ENCODE peak calls at places on chromosomes 7 and 10, in six cellular contexts. D is activated CD4-positive, alpha-beta T cell treated with anti-CD3 and anti-CD28 coated beads for 4 hours; U is HCT116; V is HT1080; E is transverse colon; Z is activated gamma-delta T cell. C is an unnamed sample.

GRCh38 chr10:97096327-97097153 is 89.2 kb downstream of the SLIT1 start:
- DNase-seq in D (no peak), U (no peak), V (no peak), E (no peak), Z (peak; percentile 48), C (no peak)

GRCh38 chr10:122033224-122033926 is 44.4 kb downstream of the TACC2 start:
- DNase-seq in D (no peak), U (no peak), V (no peak), E (peak; percentile 72), Z (no peak), C (no peak)

GRCh38 chr10:113096111-113097045 is 146.3 kb downstream of the TCF7L2 start:
- DNase-seq in D (no peak), U (no peak), V (no peak), E (no peak), Z (no peak), C (no peak)

GRCh38 chr7:55055479-55055878 is 36.7 kb downstream of the EGFR start:
- DNase-seq in D (no peak), U (no peak), V (peak; percentile 60), E (no peak), Z (no peak), C (no peak)

GRCh38 chr7:72183835-72184234 is 228.3 kb downstream of the CALN1 start:
- DNase-seq in D (no peak), U (peak; percentile 1), V (no peak), E (no peak), Z (no peak), C (peak; percentile 17)

GRCh38 chr7:98598846-98599615 is 18.1 kb upstream of the NPTX2 start:
- DNase-seq in D (no peak), U (no peak), V (no peak), E (peak; percentile 57), Z (no peak), C (no peak)

GRCh38 chr7:40199076-40199802 is 64.4 kb downstream of the SUGCT start:
- DNase-seq in D (no peak), U (no peak), V (peak; percentile 50), E (no peak), Z (no peak), C (peak; percentile 70)

GRCh38 chr10:104387130-104387888 is 33.7 kb downstream of the CFAP58 start:
- DNase-seq in D (no peak), U (no peak), V (no peak), E (no peak), Z (no peak), C (no peak)

GRCh38 chr7:26490631-26491624 is 199.3 kb downstream of the SNX10 start:
- DNase-seq in D (no peak), U (no peak), V (no peak), E (peak; percentile 31), Z (no peak), C (peak; percentile 5)

GRCh38 chr10:28202941-28203352 is 99.9 kb downstream of the MPP7 start:
- DNase-seq in D (no peak), U (no peak), V (no peak), E (no peak), Z (no peak), C (peak; percentile 42)

GRCh38 chr10:992523-993340 is 4.5 kb downstream of the GTPBP4 start:
- DNase-seq in D (no peak), U (no peak), V (no peak), E (no peak), Z (no peak), C (no peak)

GRCh38 chr7:63925626-63926460 is 72.8 kb upstream of the ZNF722 start:
- DNase-seq in D (peak; percentile 87), U (no peak), V (no peak), E (peak; percentile 64), Z (peak; percentile 61), C (no peak)

GRCh38 chr7:159117366-159118219 is 27.1 kb downstream of the VIPR2 start:
- DNase-seq in D (no peak), U (no peak), V (no peak), E (no peak), Z (no peak), C (no peak)

GRCh38 chr7:139658919-139659675 is 118.7 kb downstream of the HIPK2 start:
- DNase-seq in D (no peak), U (no peak), V (no peak), E (no peak), Z (no peak), C (no peak)

GRCh38 chr10:51552879-51553278 is 146.5 kb downstream of the CSTF2T start:
- DNase-seq in D (no peak), U (no peak), V (no peak), E (no peak), Z (no peak), C (no peak)